ENCODE peak calls at places on chromosomes 12 and 14, in five cellular contexts. V is stimulated activated CD8-positive, alpha-beta memory T cell treated with anti-CD3 and anti-CD28 coated beads, Interleukin-12 subunit alpha, Interleukin-12 subunit beta, amount 100 ng/mL, for 4 hours; C is left colon; K is AG04449; F is midbrain. J is an unnamed sample.

GRCh38 chr12:107415834-107416233 is 269.8 kb upstream of the PWP1 start:
- DNase-seq in K (peak; percentile 63), F (no peak), C (no peak), V (no peak), J (no peak)

GRCh38 chr14:22084393-22085281 is 411.0 kb upstream of the OR4E1 start:
- DNase-seq in C (no peak), V (no peak), F (peak; percentile 57), K (peak; percentile 4), J (peak; percentile 37)

GRCh38 chr12:14367097-14367661 is 1.7 kb downstream of the ATF7IP start:
- DNase-seq in F (peak; percentile 23), K (no peak), C (no peak), V (no peak), J (no peak)

GRCh38 chr12:1832801-1833595 is 12.6 kb downstream of the LRTM2 start:
- DNase-seq in C (no peak), K (no peak), F (no peak), V (no peak), J (no peak)

GRCh38 chr12:94091624-94092023 is 56.8 kb upstream of the PLXNC1 start:
- DNase-seq in V (no peak), K (no peak), F (no peak), C (no peak), J (no peak)

GRCh38 chr12:78802593-78802992 is 62.0 kb upstream of the SYT1 start:
- DNase-seq in V (no peak), K (peak; percentile 2), F (no peak), C (no peak), J (no peak)

GRCh38 chr12:27460471-27460978 is 14.0 kb downstream of the SMCO2 start:
- DNase-seq in V (no peak), C (no peak), F (no peak), K (no peak), J (no peak)

GRCh38 chr12:67780580-67781084 is 132.1 kb downstream of the DYRK2 start:
- DNase-seq in V (no peak), K (no peak), C (no peak), F (no peak), J (no peak)

GRCh38 chr12:10212623-10213131 is at the start of gene GABARAPL1:
- DNase-seq in F (peak; percentile 90), K (no peak), C (peak; percentile 81), V (peak; percentile 70), J (peak; percentile 77)

GRCh38 chr14:93655078-93655750 is 133.1 kb downstream of the PRIMA1 start:
- DNase-seq in C (no peak), K (peak; percentile 3), V (no peak), F (peak; percentile 91), J (peak; percentile 64)

GRCh38 chr12:111753144-111753881 is 13.4 kb upstream of the ALDH2 start:
- DNase-seq in F (peak; percentile 58), C (peak; percentile 53), K (no peak), V (no peak), J (peak; percentile 73)

GRCh38 chr14:69827560-69827959 is 30.5 kb upstream of the SLC10A1 start:
- DNase-seq in V (no peak), C (no peak), F (no peak), K (no peak), J (no peak)

GRCh38 chr14:65073605-65074201 is 28.6 kb downstream of the MAX start:
- DNase-seq in K (no peak), V (no peak), F (no peak), C (peak; percentile 86), J (no peak)

GRCh38 chr12:122641976-122642375 is 61.2 kb downstream of the HCAR2 start:
- DNase-seq in F (no peak), C (no peak), V (no peak), K (no peak), J (no peak)

GRCh38 chr14:58574623-58575022 is 63.1 kb upstream of the DACT1 start:
- DNase-seq in C (no peak), F (no peak), V (no peak), K (no peak), J (no peak)

GRCh38 chr12:67268335-67268895 is 743 bp upstream of the CAND1 start:
- DNase-seq in V (peak; percentile 71), F (peak; percentile 99), K (peak; percentile 98), C (peak; percentile 93), J (peak; percentile 87)

GRCh38 chr12:122865268-122866231 is 30.3 kb downstream of the HIP1R start:
- DNase-seq in C (no peak), F (no peak), K (no peak), V (no peak), J (no peak)

GRCh38 chr14:48937796-48938195 is 648.4 kb downstream of the RPS29 start:
- DNase-seq in V (no peak), F (no peak), K (peak; percentile 14), C (no peak), J (peak; percentile 21)

GRCh38 chr14:77279719-77280118 is 8.7 kb upstream of the NGB start:
- DNase-seq in V (no peak), C (no peak), F (no peak), K (no peak), J (no peak)

GRCh38 chr12:26751179-26751578 is 81.8 kb downstream of the ITPR2 start:
- DNase-seq in K (no peak), F (no peak), C (no peak), V (no peak), J (no peak)

GRCh38 chr14:74941676-74942097 is 13.7 kb downstream of the PGF start:
- DNase-seq in C (peak; percentile 58), K (no peak), V (peak; percentile 41), F (peak; percentile 73), J (no peak)

GRCh38 chr12:51082561-51083139 is 746 bp downstream of the CSRNP2 start:
- DNase-seq in C (no peak), F (peak; percentile 38), K (no peak), V (no peak), J (peak; percentile 37)

GRCh38 chr12:30988887-30989286 is 62.3 kb downstream of the TSPAN11 start:
- DNase-seq in V (no peak), C (no peak), F (no peak), K (no peak), J (no peak)

GRCh38 chr14:96086032-96086431 is 46.9 kb downstream of the C14orf132 start:
- DNase-seq in K (no peak), F (no peak), V (no peak), C (no peak), J (no peak)

GRCh38 chr12:103964805-103965204 is 867 bp upstream of the TDG start:
- DNase-seq in V (no peak), F (no peak), C (no peak), K (no peak), J (no peak)